ENCODE peak calls at places on chromosomes 2 and 18, in seven cellular contexts. T is aorta; C is transverse colon; G is kidney tubule cell; V is T follicular helper cell; R is activated naive CD8-positive, alpha-beta T cell treated with anti-CD3 and anti-CD28 coated beads for 36 hours; W is NAMALWA. Z is an unnamed sample.

GRCh38 chr2:48016620-48017019 is 110.3 kb upstream of the FBXO11 start:
- DNase-seq in T (no peak), C (no peak), G (no peak), V (peak), R (no peak), W (peak), Z (no peak)

GRCh38 chr2:223860809-223861738 is 23.7 kb upstream of the AP1S3 start:
- DNase-seq in T (no peak), C (peak), G (peak), V (no peak), R (no peak), W (no peak), Z (no peak)

GRCh38 chr18:47558110-47558750 is 306.8 kb upstream of the SKOR2 start:
- DNase-seq in T (no peak), C (no peak), G (peak), V (no peak), R (no peak), W (no peak), Z (no peak)

GRCh38 chr18:22278798-22279197 is 109.4 kb downstream of the GATA6 start:
- DNase-seq in T (no peak), C (no peak), G (no peak), V (no peak), R (no peak), W (no peak), Z (no peak)

GRCh38 chr2:239697765-239698164 is 296.9 kb upstream of the HDAC4 start:
- DNase-seq in T (peak), C (no peak), G (no peak), V (no peak), R (no peak), W (no peak), Z (no peak)

GRCh38 chr2:113084249-113085000 is 16.7 kb downstream of the IL1F10 start:
- DNase-seq in T (no peak), C (no peak), G (no peak), V (no peak), R (no peak), W (peak), Z (peak)

GRCh38 chr2:230161180-230161579 is 58.6 kb downstream of the SP110 start:
- DNase-seq in T (no peak), C (no peak), G (no peak), V (no peak), R (no peak), W (no peak), Z (no peak)

GRCh38 chr2:191311627-191312026 is 66.4 kb downstream of the MYO1B start:
- DNase-seq in T (no peak), C (no peak), G (peak), V (no peak), R (no peak), W (no peak), Z (peak)

GRCh38 chr18:74219056-74219455 is 70.7 kb downstream of the TIMM21 start:
- DNase-seq in T (no peak), C (no peak), G (no peak), V (no peak), R (no peak), W (no peak), Z (no peak)

GRCh38 chr2:144931976-144932375 is 412.1 kb upstream of the ZEB2 start:
- DNase-seq in T (no peak), C (no peak), G (no peak), V (no peak), R (no peak), W (no peak), Z (no peak)

GRCh38 chr2:236776695-236777251 is 207.1 kb downstream of the ACKR3 start:
- DNase-seq in T (peak), C (no peak), G (peak), V (no peak), R (no peak), W (no peak), Z (no peak)